ENCODE peak calls at places on chromosomes 5 and 9, in six cellular contexts. One of them, this sample, is unnamed.

GRCh38 chr9:129283290-129283691 is 105.2 kb upstream of the IER5L start:
- DNase-seq in stimulated activated CD8-positive, alpha-beta memory T cell treated with anti-CD3 and anti-CD28 coated beads, Interleukin-4, amount 100 ng/mL, for 4 hours: no peak
- DNase-seq in NCI-H146: no peak
- DNase-seq in DMS153: no peak
- DNase-seq in lower lobe of right lung: peak; percentile 43
- DNase-seq in activated T-cell treated with anti-CD3 and anti-CD28 coated beads, Interleukin-2, amount 50 U/mL, for 1 hour: peak; percentile 5
- DNase-seq in this sample: no peak

GRCh38 chr9:95516221-95516735 is 493 bp downstream of the PTCH1 start:
- DNase-seq in stimulated activated CD8-positive, alpha-beta memory T cell treated with anti-CD3 and anti-CD28 coated beads, Interleukin-4, amount 100 ng/mL, for 4 hours: no peak
- DNase-seq in NCI-H146: no peak
- DNase-seq in DMS153: no peak
- DNase-seq in lower lobe of right lung: no peak
- DNase-seq in activated T-cell treated with anti-CD3 and anti-CD28 coated beads, Interleukin-2, amount 50 U/mL, for 1 hour: peak; percentile 40
- DNase-seq in this sample: no peak

GRCh38 chr5:40841068-40841805 is at the start of gene CARD6:
- DNase-seq in stimulated activated CD8-positive, alpha-beta memory T cell treated with anti-CD3 and anti-CD28 coated beads, Interleukin-4, amount 100 ng/mL, for 4 hours: no peak
- DNase-seq in NCI-H146: no peak
- DNase-seq in DMS153: peak; percentile 50
- DNase-seq in lower lobe of right lung: no peak
- DNase-seq in activated T-cell treated with anti-CD3 and anti-CD28 coated beads, Interleukin-2, amount 50 U/mL, for 1 hour: no peak
- DNase-seq in this sample: no peak

GRCh38 chr5:81513982-81514381 is 120.0 kb upstream of the ACOT12 start:
- DNase-seq in stimulated activated CD8-positive, alpha-beta memory T cell treated with anti-CD3 and anti-CD28 coated beads, Interleukin-4, amount 100 ng/mL, for 4 hours: no peak
- DNase-seq in NCI-H146: no peak
- DNase-seq in DMS153: no peak
- DNase-seq in lower lobe of right lung: no peak
- DNase-seq in activated T-cell treated with anti-CD3 and anti-CD28 coated beads, Interleukin-2, amount 50 U/mL, for 1 hour: no peak
- DNase-seq in this sample: no peak

GRCh38 chr5:144203750-144204596 is 33.3 kb downstream of the KCTD16 start:
- DNase-seq in stimulated activated CD8-positive, alpha-beta memory T cell treated with anti-CD3 and anti-CD28 coated beads, Interleukin-4, amount 100 ng/mL, for 4 hours: no peak
- DNase-seq in NCI-H146: peak; percentile 61
- DNase-seq in DMS153: peak; percentile 30
- DNase-seq in lower lobe of right lung: no peak
- DNase-seq in activated T-cell treated with anti-CD3 and anti-CD28 coated beads, Interleukin-2, amount 50 U/mL, for 1 hour: no peak
- DNase-seq in this sample: no peak

GRCh38 chr5:15752886-15753285 is 252.9 kb downstream of the FBXL7 start:
- DNase-seq in stimulated activated CD8-positive, alpha-beta memory T cell treated with anti-CD3 and anti-CD28 coated beads, Interleukin-4, amount 100 ng/mL, for 4 hours: no peak
- DNase-seq in NCI-H146: no peak
- DNase-seq in DMS153: no peak
- DNase-seq in lower lobe of right lung: no peak
- DNase-seq in activated T-cell treated with anti-CD3 and anti-CD28 coated beads, Interleukin-2, amount 50 U/mL, for 1 hour: no peak
- DNase-seq in this sample: no peak

GRCh38 chr5:93305984-93306383 is 275.0 kb downstream of the NR2F1-AS1 start:
- DNase-seq in stimulated activated CD8-positive, alpha-beta memory T cell treated with anti-CD3 and anti-CD28 coated beads, Interleukin-4, amount 100 ng/mL, for 4 hours: no peak
- DNase-seq in NCI-H146: peak; percentile 31
- DNase-seq in DMS153: peak; percentile 24
- DNase-seq in lower lobe of right lung: no peak
- DNase-seq in activated T-cell treated with anti-CD3 and anti-CD28 coated beads, Interleukin-2, amount 50 U/mL, for 1 hour: no peak
- DNase-seq in this sample: no peak

GRCh38 chr5:51465165-51465564 is 81.9 kb downstream of the ISL1 start:
- DNase-seq in stimulated activated CD8-positive, alpha-beta memory T cell treated with anti-CD3 and anti-CD28 coated beads, Interleukin-4, amount 100 ng/mL, for 4 hours: no peak
- DNase-seq in NCI-H146: peak; percentile 75
- DNase-seq in DMS153: no peak
- DNase-seq in lower lobe of right lung: no peak
- DNase-seq in activated T-cell treated with anti-CD3 and anti-CD28 coated beads, Interleukin-2, amount 50 U/mL, for 1 hour: no peak
- DNase-seq in this sample: no peak

GRCh38 chr5:36152324-36153298 is 700 bp downstream of the SKP2 start:
- DNase-seq in stimulated activated CD8-positive, alpha-beta memory T cell treated with anti-CD3 and anti-CD28 coated beads, Interleukin-4, amount 100 ng/mL, for 4 hours: no peak
- DNase-seq in NCI-H146: peak; percentile 44
- DNase-seq in DMS153: no peak
- DNase-seq in lower lobe of right lung: no peak
- DNase-seq in activated T-cell treated with anti-CD3 and anti-CD28 coated beads, Interleukin-2, amount 50 U/mL, for 1 hour: no peak
- DNase-seq in this sample: no peak

GRCh38 chr5:151222769-151223446 is 984 bp downstream of the CCDC69 start:
- DNase-seq in stimulated activated CD8-positive, alpha-beta memory T cell treated with anti-CD3 and anti-CD28 coated beads, Interleukin-4, amount 100 ng/mL, for 4 hours: no peak
- DNase-seq in NCI-H146: no peak
- DNase-seq in DMS153: no peak
- DNase-seq in lower lobe of right lung: peak; percentile 74
- DNase-seq in activated T-cell treated with anti-CD3 and anti-CD28 coated beads, Interleukin-2, amount 50 U/mL, for 1 hour: no peak
- DNase-seq in this sample: no peak

GRCh38 chr5:5804834-5805233 is 382.4 kb downstream of the ICE1 start:
- DNase-seq in stimulated activated CD8-positive, alpha-beta memory T cell treated with anti-CD3 and anti-CD28 coated beads, Interleukin-4, amount 100 ng/mL, for 4 hours: no peak
- DNase-seq in NCI-H146: no peak
- DNase-seq in DMS153: no peak
- DNase-seq in lower lobe of right lung: no peak
- DNase-seq in activated T-cell treated with anti-CD3 and anti-CD28 coated beads, Interleukin-2, amount 50 U/mL, for 1 hour: no peak
- DNase-seq in this sample: no peak

GRCh38 chr5:18605186-18605585 is 970.9 kb downstream of the TAF11L14 start:
- DNase-seq in stimulated activated CD8-positive, alpha-beta memory T cell treated with anti-CD3 and anti-CD28 coated beads, Interleukin-4, amount 100 ng/mL, for 4 hours: no peak
- DNase-seq in NCI-H146: no peak
- DNase-seq in DMS153: no peak
- DNase-seq in lower lobe of right lung: no peak
- DNase-seq in activated T-cell treated with anti-CD3 and anti-CD28 coated beads, Interleukin-2, amount 50 U/mL, for 1 hour: no peak
- DNase-seq in this sample: no peak

GRCh38 chr9:110911659-110912473 is 126.4 kb downstream of the LPAR1 start:
- DNase-seq in stimulated activated CD8-positive, alpha-beta memory T cell treated with anti-CD3 and anti-CD28 coated beads, Interleukin-4, amount 100 ng/mL, for 4 hours: no peak
- DNase-seq in NCI-H146: no peak
- DNase-seq in DMS153: no peak
- DNase-seq in lower lobe of right lung: no peak
- DNase-seq in activated T-cell treated with anti-CD3 and anti-CD28 coated beads, Interleukin-2, amount 50 U/mL, for 1 hour: no peak
- DNase-seq in this sample: no peak

GRCh38 chr9:3986060-3986459 is 313.8 kb downstream of the GLIS3 start:
- DNase-seq in stimulated activated CD8-positive, alpha-beta memory T cell treated with anti-CD3 and anti-CD28 coated beads, Interleukin-4, amount 100 ng/mL, for 4 hours: no peak
- DNase-seq in NCI-H146: no peak
- DNase-seq in DMS153: no peak
- DNase-seq in lower lobe of right lung: no peak
- DNase-seq in activated T-cell treated with anti-CD3 and anti-CD28 coated beads, Interleukin-2, amount 50 U/mL, for 1 hour: no peak
- DNase-seq in this sample: no peak

GRCh38 chr9:34623386-34624235 is 3.3 kb upstream of the DCTN3 start:
- DNase-seq in stimulated activated CD8-positive, alpha-beta memory T cell treated with anti-CD3 and anti-CD28 coated beads, Interleukin-4, amount 100 ng/mL, for 4 hours: no peak
- DNase-seq in NCI-H146: no peak
- DNase-seq in DMS153: no peak
- DNase-seq in lower lobe of right lung: no peak
- DNase-seq in activated T-cell treated with anti-CD3 and anti-CD28 coated beads, Interleukin-2, amount 50 U/mL, for 1 hour: peak; percentile 33
- DNase-seq in this sample: no peak

GRCh38 chr9:36268007-36268427 is 9.8 kb upstream of the GNE start:
- DNase-seq in stimulated activated CD8-positive, alpha-beta memory T cell treated with anti-CD3 and anti-CD28 coated beads, Interleukin-4, amount 100 ng/mL, for 4 hours: no peak
- DNase-seq in NCI-H146: no peak
- DNase-seq in DMS153: no peak
- DNase-seq in lower lobe of right lung: no peak
- DNase-seq in activated T-cell treated with anti-CD3 and anti-CD28 coated beads, Interleukin-2, amount 50 U/mL, for 1 hour: no peak
- DNase-seq in this sample: no peak

GRCh38 chr9:133768859-133769510 is 30.8 kb upstream of the SARDH start:
- DNase-seq in stimulated activated CD8-positive, alpha-beta memory T cell treated with anti-CD3 and anti-CD28 coated beads, Interleukin-4, amount 100 ng/mL, for 4 hours: no peak
- DNase-seq in NCI-H146: peak; percentile 1
- DNase-seq in DMS153: no peak
- DNase-seq in lower lobe of right lung: peak; percentile 39
- DNase-seq in activated T-cell treated with anti-CD3 and anti-CD28 coated beads, Interleukin-2, amount 50 U/mL, for 1 hour: no peak
- DNase-seq in this sample: no peak

GRCh38 chr5:172533399-172534228 is 79.3 kb upstream of the SH3PXD2B start:
- DNase-seq in stimulated activated CD8-positive, alpha-beta memory T cell treated with anti-CD3 and anti-CD28 coated beads, Interleukin-4, amount 100 ng/mL, for 4 hours: no peak
- DNase-seq in NCI-H146: no peak
- DNase-seq in DMS153: no peak
- DNase-seq in lower lobe of right lung: no peak
- DNase-seq in activated T-cell treated with anti-CD3 and anti-CD28 coated beads, Interleukin-2, amount 50 U/mL, for 1 hour: no peak
- DNase-seq in this sample: no peak

GRCh38 chr5:122772446-122772845 is 2.4 kb upstream of the SNX2 start:
- DNase-seq in stimulated activated CD8-positive, alpha-beta memory T cell treated with anti-CD3 and anti-CD28 coated beads, Interleukin-4, amount 100 ng/mL, for 4 hours: no peak
- DNase-seq in NCI-H146: no peak
- DNase-seq in DMS153: no peak
- DNase-seq in lower lobe of right lung: no peak
- DNase-seq in activated T-cell treated with anti-CD3 and anti-CD28 coated beads, Interleukin-2, amount 50 U/mL, for 1 hour: no peak
- DNase-seq in this sample: no peak

GRCh38 chr5:98492258-98492657 is 281.2 kb upstream of the RGMB start:
- DNase-seq in stimulated activated CD8-positive, alpha-beta memory T cell treated with anti-CD3 and anti-CD28 coated beads, Interleukin-4, amount 100 ng/mL, for 4 hours: no peak
- DNase-seq in NCI-H146: no peak
- DNase-seq in DMS153: no peak
- DNase-seq in lower lobe of right lung: no peak
- DNase-seq in activated T-cell treated with anti-CD3 and anti-CD28 coated beads, Interleukin-2, amount 50 U/mL, for 1 hour: no peak
- DNase-seq in this sample: no peak

GRCh38 chr5:53482717-53483638 is 2.5 kb downstream of the FST start:
- DNase-seq in stimulated activated CD8-positive, alpha-beta memory T cell treated with anti-CD3 and anti-CD28 coated beads, Interleukin-4, amount 100 ng/mL, for 4 hours: no peak
- DNase-seq in NCI-H146: no peak
- DNase-seq in DMS153: no peak
- DNase-seq in lower lobe of right lung: peak; percentile 55
- DNase-seq in activated T-cell treated with anti-CD3 and anti-CD28 coated beads, Interleukin-2, amount 50 U/mL, for 1 hour: peak; percentile 21
- DNase-seq in this sample: no peak

GRCh38 chr5:139389701-139390638 is at the start of gene MZB1:
- DNase-seq in stimulated activated CD8-positive, alpha-beta memory T cell treated with anti-CD3 and anti-CD28 coated beads, Interleukin-4, amount 100 ng/mL, for 4 hours: peak; percentile 63
- DNase-seq in NCI-H146: no peak
- DNase-seq in DMS153: no peak
- DNase-seq in lower lobe of right lung: no peak
- DNase-seq in activated T-cell treated with anti-CD3 and anti-CD28 coated beads, Interleukin-2, amount 50 U/mL, for 1 hour: peak; percentile 55
- DNase-seq in this sample: no peak

GRCh38 chr9:136721339-136722092 is 9.1 kb downstream of the DIPK1B start:
- DNase-seq in stimulated activated CD8-positive, alpha-beta memory T cell treated with anti-CD3 and anti-CD28 coated beads, Interleukin-4, amount 100 ng/mL, for 4 hours: no peak
- DNase-seq in NCI-H146: no peak
- DNase-seq in DMS153: no peak
- DNase-seq in lower lobe of right lung: no peak
- DNase-seq in activated T-cell treated with anti-CD3 and anti-CD28 coated beads, Interleukin-2, amount 50 U/mL, for 1 hour: no peak
- DNase-seq in this sample: no peak

GRCh38 chr9:82234160-82234943 is 245.8 kb downstream of the SPATA31D1 start:
- DNase-seq in stimulated activated CD8-positive, alpha-beta memory T cell treated with anti-CD3 and anti-CD28 coated beads, Interleukin-4, amount 100 ng/mL, for 4 hours: no peak
- DNase-seq in NCI-H146: no peak
- DNase-seq in DMS153: no peak
- DNase-seq in lower lobe of right lung: no peak
- DNase-seq in activated T-cell treated with anti-CD3 and anti-CD28 coated beads, Interleukin-2, amount 50 U/mL, for 1 hour: no peak
- DNase-seq in this sample: no peak

GRCh38 chr5:24535646-24536045 is 109.1 kb downstream of the CDH10 start:
- DNase-seq in stimulated activated CD8-positive, alpha-beta memory T cell treated with anti-CD3 and anti-CD28 coated beads, Interleukin-4, amount 100 ng/mL, for 4 hours: no peak
- DNase-seq in NCI-H146: no peak
- DNase-seq in DMS153: no peak
- DNase-seq in lower lobe of right lung: no peak
- DNase-seq in activated T-cell treated with anti-CD3 and anti-CD28 coated beads, Interleukin-2, amount 50 U/mL, for 1 hour: no peak
- DNase-seq in this sample: no peak

GRCh38 chr5:124665625-124666024 is 80.8 kb downstream of the ZNF608 start:
- DNase-seq in stimulated activated CD8-positive, alpha-beta memory T cell treated with anti-CD3 and anti-CD28 coated beads, Interleukin-4, amount 100 ng/mL, for 4 hours: no peak
- DNase-seq in NCI-H146: no peak
- DNase-seq in DMS153: no peak
- DNase-seq in lower lobe of right lung: no peak
- DNase-seq in activated T-cell treated with anti-CD3 and anti-CD28 coated beads, Interleukin-2, amount 50 U/mL, for 1 hour: no peak
- DNase-seq in this sample: no peak

GRCh38 chr5:40983781-40984180 is 74.5 kb downstream of the C7 start:
- DNase-seq in stimulated activated CD8-positive, alpha-beta memory T cell treated with anti-CD3 and anti-CD28 coated beads, Interleukin-4, amount 100 ng/mL, for 4 hours: no peak
- DNase-seq in NCI-H146: no peak
- DNase-seq in DMS153: no peak
- DNase-seq in lower lobe of right lung: no peak
- DNase-seq in activated T-cell treated with anti-CD3 and anti-CD28 coated beads, Interleukin-2, amount 50 U/mL, for 1 hour: no peak
- DNase-seq in this sample: no peak

GRCh38 chr5:95969055-95969454 is 7.4 kb upstream of the ELL2 start:
- DNase-seq in stimulated activated CD8-positive, alpha-beta memory T cell treated with anti-CD3 and anti-CD28 coated beads, Interleukin-4, amount 100 ng/mL, for 4 hours: no peak
- DNase-seq in NCI-H146: no peak
- DNase-seq in DMS153: no peak
- DNase-seq in lower lobe of right lung: no peak
- DNase-seq in activated T-cell treated with anti-CD3 and anti-CD28 coated beads, Interleukin-2, amount 50 U/mL, for 1 hour: no peak
- DNase-seq in this sample: no peak

GRCh38 chr5:178797101-178797521 is 62.6 kb upstream of the ZNF354B start:
- DNase-seq in stimulated activated CD8-positive, alpha-beta memory T cell treated with anti-CD3 and anti-CD28 coated beads, Interleukin-4, amount 100 ng/mL, for 4 hours: no peak
- DNase-seq in NCI-H146: no peak
- DNase-seq in DMS153: no peak
- DNase-seq in lower lobe of right lung: no peak
- DNase-seq in activated T-cell treated with anti-CD3 and anti-CD28 coated beads, Interleukin-2, amount 50 U/mL, for 1 hour: no peak
- DNase-seq in this sample: no peak

GRCh38 chr5:39158127-39158593 is 61.2 kb downstream of the FYB1 start:
- DNase-seq in stimulated activated CD8-positive, alpha-beta memory T cell treated with anti-CD3 and anti-CD28 coated beads, Interleukin-4, amount 100 ng/mL, for 4 hours: no peak
- DNase-seq in NCI-H146: no peak
- DNase-seq in DMS153: no peak
- DNase-seq in lower lobe of right lung: peak; percentile 52
- DNase-seq in activated T-cell treated with anti-CD3 and anti-CD28 coated beads, Interleukin-2, amount 50 U/mL, for 1 hour: no peak
- DNase-seq in this sample: no peak

GRCh38 chr9:120710110-120710981 is 3.9 kb downstream of the MEGF9 start:
- DNase-seq in stimulated activated CD8-positive, alpha-beta memory T cell treated with anti-CD3 and anti-CD28 coated beads, Interleukin-4, amount 100 ng/mL, for 4 hours: peak; percentile 5
- DNase-seq in NCI-H146: no peak
- DNase-seq in DMS153: no peak
- DNase-seq in lower lobe of right lung: no peak
- DNase-seq in activated T-cell treated with anti-CD3 and anti-CD28 coated beads, Interleukin-2, amount 50 U/mL, for 1 hour: peak; percentile 43
- DNase-seq in this sample: no peak

GRCh38 chr9:129235931-129236331 is 57.9 kb upstream of the IER5L start:
- DNase-seq in stimulated activated CD8-positive, alpha-beta memory T cell treated with anti-CD3 and anti-CD28 coated beads, Interleukin-4, amount 100 ng/mL, for 4 hours: peak; percentile 16
- DNase-seq in NCI-H146: no peak
- DNase-seq in DMS153: no peak
- DNase-seq in lower lobe of right lung: peak; percentile 41
- DNase-seq in activated T-cell treated with anti-CD3 and anti-CD28 coated beads, Interleukin-2, amount 50 U/mL, for 1 hour: peak; percentile 66
- DNase-seq in this sample: no peak

GRCh38 chr9:137295313-137296213 is 6.5 kb downstream of the NRARP start:
- DNase-seq in stimulated activated CD8-positive, alpha-beta memory T cell treated with anti-CD3 and anti-CD28 coated beads, Interleukin-4, amount 100 ng/mL, for 4 hours: no peak
- DNase-seq in NCI-H146: peak; percentile 24
- DNase-seq in DMS153: no peak
- DNase-seq in lower lobe of right lung: no peak
- DNase-seq in activated T-cell treated with anti-CD3 and anti-CD28 coated beads, Interleukin-2, amount 50 U/mL, for 1 hour: peak; percentile 72
- DNase-seq in this sample: no peak

GRCh38 chr5:10702040-10702629 is 58.9 kb downstream of the DAP start:
- DNase-seq in stimulated activated CD8-positive, alpha-beta memory T cell treated with anti-CD3 and anti-CD28 coated beads, Interleukin-4, amount 100 ng/mL, for 4 hours: no peak
- DNase-seq in NCI-H146: no peak
- DNase-seq in DMS153: no peak
- DNase-seq in lower lobe of right lung: no peak
- DNase-seq in activated T-cell treated with anti-CD3 and anti-CD28 coated beads, Interleukin-2, amount 50 U/mL, for 1 hour: no peak
- DNase-seq in this sample: no peak

GRCh38 chr5:41871866-41872265 is 1.6 kb upstream of the OXCT1 start:
- DNase-seq in stimulated activated CD8-positive, alpha-beta memory T cell treated with anti-CD3 and anti-CD28 coated beads, Interleukin-4, amount 100 ng/mL, for 4 hours: no peak
- DNase-seq in NCI-H146: no peak
- DNase-seq in DMS153: no peak
- DNase-seq in lower lobe of right lung: no peak
- DNase-seq in activated T-cell treated with anti-CD3 and anti-CD28 coated beads, Interleukin-2, amount 50 U/mL, for 1 hour: no peak
- DNase-seq in this sample: no peak

GRCh38 chr5:135038829-135039525 is 4.9 kb upstream of the PITX1 start:
- DNase-seq in stimulated activated CD8-positive, alpha-beta memory T cell treated with anti-CD3 and anti-CD28 coated beads, Interleukin-4, amount 100 ng/mL, for 4 hours: no peak
- DNase-seq in NCI-H146: peak; percentile 39
- DNase-seq in DMS153: no peak
- DNase-seq in lower lobe of right lung: peak; percentile 45
- DNase-seq in activated T-cell treated with anti-CD3 and anti-CD28 coated beads, Interleukin-2, amount 50 U/mL, for 1 hour: no peak
- DNase-seq in this sample: no peak

GRCh38 chr9:34139477-34140146 is 13.1 kb upstream of the DCAF12 start:
- DNase-seq in stimulated activated CD8-positive, alpha-beta memory T cell treated with anti-CD3 and anti-CD28 coated beads, Interleukin-4, amount 100 ng/mL, for 4 hours: no peak
- DNase-seq in NCI-H146: no peak
- DNase-seq in DMS153: no peak
- DNase-seq in lower lobe of right lung: no peak
- DNase-seq in activated T-cell treated with anti-CD3 and anti-CD28 coated beads, Interleukin-2, amount 50 U/mL, for 1 hour: no peak
- DNase-seq in this sample: no peak

GRCh38 chr9:135724186-135724797 is 22.3 kb downstream of the KCNT1 start:
- DNase-seq in stimulated activated CD8-positive, alpha-beta memory T cell treated with anti-CD3 and anti-CD28 coated beads, Interleukin-4, amount 100 ng/mL, for 4 hours: no peak
- DNase-seq in NCI-H146: no peak
- DNase-seq in DMS153: no peak
- DNase-seq in lower lobe of right lung: no peak
- DNase-seq in activated T-cell treated with anti-CD3 and anti-CD28 coated beads, Interleukin-2, amount 50 U/mL, for 1 hour: no peak
- DNase-seq in this sample: no peak

GRCh38 chr5:168339151-168340140 is 48.0 kb downstream of the WWC1 start:
- DNase-seq in stimulated activated CD8-positive, alpha-beta memory T cell treated with anti-CD3 and anti-CD28 coated beads, Interleukin-4, amount 100 ng/mL, for 4 hours: no peak
- DNase-seq in NCI-H146: peak; percentile 39
- DNase-seq in DMS153: no peak
- DNase-seq in lower lobe of right lung: no peak
- DNase-seq in activated T-cell treated with anti-CD3 and anti-CD28 coated beads, Interleukin-2, amount 50 U/mL, for 1 hour: no peak
- DNase-seq in this sample: no peak